ENCODE peak calls at places on chromosomes 6 and 20, in four cellular contexts. G, A, Y and W are unnamed samples.

GRCh38 chr20:12068146-12068545 is 150.5 kb downstream of the BTBD3 start:
- DNase-seq in G (no peak), A (no peak), Y (peak; percentile 14), W (no peak)

GRCh38 chr20:1171461-1172093 is 13.2 kb downstream of the TMEM74B start:
- DNase-seq in G (no peak), A (peak; percentile 19), Y (peak; percentile 38), W (no peak)

GRCh38 chr6:45049188-45049843 is 278.8 kb upstream of the RUNX2 start:
- DNase-seq in G (no peak), A (no peak), Y (no peak), W (no peak)

GRCh38 chr6:33162471-33162870 is 29.8 kb downstream of the COL11A2 start:
- DNase-seq in G (no peak), A (no peak), Y (no peak), W (no peak)

GRCh38 chr6:53258774-53259155 is 90.0 kb downstream of the ELOVL5 start:
- DNase-seq in G (no peak), A (no peak), Y (no peak), W (no peak)

GRCh38 chr20:57400821-57401564 is 9.8 kb downstream of the RBM38 start:
- DNase-seq in G (no peak), A (peak; percentile 58), Y (no peak), W (peak; percentile 42)

GRCh38 chr6:49634080-49634810 is 2.4 kb downstream of the RHAG start:
- DNase-seq in G (no peak), A (no peak), Y (no peak), W (no peak)

GRCh38 chr6:41055149-41055548 is 2.1 kb downstream of the APOBEC2 start:
- DNase-seq in G (no peak), A (no peak), Y (no peak), W (no peak)

GRCh38 chr20:48380661-48381060 is 447.1 kb downstream of the PREX1 start:
- DNase-seq in G (no peak), A (no peak), Y (no peak), W (no peak)

GRCh38 chr6:7594579-7595125 is 4.7 kb downstream of the SNRNP48 start:
- DNase-seq in G (no peak), A (no peak), Y (no peak), W (no peak)

GRCh38 chr20:50834599-50835005 is 39.7 kb downstream of the BCAS4 start:
- DNase-seq in G (no peak), A (no peak), Y (peak; percentile 85), W (no peak)

GRCh38 chr6:5478380-5478779 is 217.1 kb downstream of the FARS2 start:
- DNase-seq in G (no peak), A (no peak), Y (no peak), W (no peak)